ENCODE peak calls at places on chromosomes 7 and 10, in nine cellular contexts. A, V, N, Z, O, X, M, F and R are unnamed samples.

GRCh38 chr10:132389631-132390454 is 7.2 kb upstream of the PWWP2B start:
- DNase-seq in M (peak), A (peak), O (no peak), N (no peak), F (peak), V (no peak), Z (no peak), X (no peak), R (no peak)

GRCh38 chr7:107304063-107304462 is 135.3 kb downstream of the HBP1 start:
- DNase-seq in M (no peak), F (no peak), X (no peak), A (no peak), V (no peak), Z (no peak), O (no peak), N (no peak), R (no peak)

GRCh38 chr7:155360495-155361362 is 63.1 kb downstream of the INSIG1 start:
- DNase-seq in N (peak), A (peak), M (peak), O (no peak), X (no peak), V (no peak), Z (no peak), F (no peak), R (no peak)

GRCh38 chr7:80249184-80249583 is 114.6 kb downstream of the GNAI1 start:
- DNase-seq in A (no peak), Z (no peak), F (no peak), X (no peak), V (no peak), M (no peak), N (no peak), O (no peak), R (no peak)

GRCh38 chr10:52308251-52309031 is 5.6 kb upstream of the DKK1 start:
- DNase-seq in M (peak), F (peak), A (no peak), Z (peak), V (peak), N (peak), X (peak), O (peak), R (peak)

GRCh38 chr10:35433851-35434426 is 97.6 kb downstream of the CCNY start:
- DNase-seq in O (no peak), V (peak), X (no peak), A (no peak), F (no peak), M (no peak), Z (peak), N (no peak), R (no peak)

GRCh38 chr10:124560377-124560776 is 98.8 kb downstream of the LHPP start:
- DNase-seq in F (peak), Z (no peak), M (peak), A (no peak), V (peak), X (no peak), N (peak), O (peak), R (peak)

GRCh38 chr7:152090739-152091138 is 65.3 kb downstream of the GALNT11 start:
- DNase-seq in F (no peak), N (no peak), V (no peak), X (no peak), M (no peak), Z (no peak), O (no peak), A (no peak), R (no peak)

GRCh38 chr7:103857435-103857834 is 132.0 kb downstream of the RELN start:
- DNase-seq in X (no peak), M (no peak), N (peak), A (no peak), F (no peak), V (no peak), Z (no peak), O (no peak), R (no peak)

GRCh38 chr10:131847241-131847783 is 53.5 kb upstream of the PPP2R2D start:
- DNase-seq in M (peak), Z (no peak), A (peak), V (no peak), O (no peak), F (no peak), X (no peak), N (no peak), R (no peak)

GRCh38 chr7:4766666-4767530 is 8.5 kb upstream of the AP5Z1 start:
- DNase-seq in N (no peak), X (no peak), M (no peak), A (no peak), Z (no peak), F (no peak), O (no peak), V (no peak), R (no peak)

GRCh38 chr7:6419310-6419773 is 28.4 kb downstream of the DAGLB start:
- DNase-seq in O (no peak), F (no peak), A (peak), Z (peak), X (no peak), V (no peak), M (no peak), N (no peak), R (no peak)

GRCh38 chr10:80924063-80924952 is 386.6 kb downstream of the SH2D4B start:
- DNase-seq in Z (peak), M (peak), X (peak), N (peak), O (peak), A (no peak), V (peak), F (peak), R (peak)

GRCh38 chr7:128115821-128116723 is 84.8 kb upstream of the LRRC4 start:
- DNase-seq in O (no peak), A (no peak), F (no peak), X (no peak), V (no peak), Z (no peak), M (no peak), N (peak), R (no peak)

GRCh38 chr10:49280001-49280408 is 19.0 kb upstream of the C10orf71 start:
- DNase-seq in M (no peak), X (no peak), F (no peak), Z (no peak), O (no peak), N (no peak), V (peak), A (no peak), R (peak)

GRCh38 chr10:93080350-93081046 is 6.8 kb downstream of the CYP26A1 start:
- DNase-seq in O (peak), A (no peak), N (peak), F (peak), V (peak), M (peak), X (peak), Z (no peak), R (peak)

GRCh38 chr7:9280088-9280487 is 846.7 kb downstream of the NXPH1 start:
- DNase-seq in X (no peak), V (no peak), F (no peak), M (no peak), O (no peak), A (no peak), Z (no peak), N (no peak), R (no peak)

GRCh38 chr10:15439381-15439837 is 68.3 kb upstream of the FAM171A1 start:
- DNase-seq in N (no peak), X (peak), O (peak), Z (no peak), V (peak), A (no peak), M (no peak), F (peak), R (no peak)

GRCh38 chr10:112835933-112836564 is 114.0 kb upstream of the TCF7L2 start:
- DNase-seq in V (no peak), A (no peak), X (peak), N (no peak), M (no peak), Z (no peak), O (peak), F (peak), R (no peak)

GRCh38 chr10:44463511-44464121 is 78.7 kb upstream of the CXCL12 start:
- DNase-seq in A (no peak), F (no peak), Z (peak), V (no peak), N (no peak), X (no peak), O (no peak), M (no peak), R (peak)

GRCh38 chr10:31770307-31770902 is 158.2 kb downstream of the ARHGAP12 start:
- DNase-seq in M (peak), X (peak), V (no peak), F (peak), Z (no peak), A (no peak), O (no peak), N (peak), R (peak)

GRCh38 chr10:123552760-123553554 is 113.2 kb upstream of the GPR26 start:
- DNase-seq in O (no peak), X (no peak), F (no peak), V (no peak), M (no peak), A (no peak), N (no peak), Z (no peak), R (no peak)

GRCh38 chr7:44914992-44915607 is 29.8 kb upstream of the PURB start:
- DNase-seq in V (no peak), M (no peak), X (no peak), Z (no peak), O (no peak), A (no peak), F (no peak), N (no peak), R (no peak)

GRCh38 chr7:2261611-2262010 is 19.6 kb downstream of the NUDT1 start:
- DNase-seq in X (no peak), F (no peak), M (no peak), V (no peak), A (no peak), N (no peak), Z (no peak), O (no peak), R (no peak)

GRCh38 chr7:93014410-93014809 is 103.4 kb downstream of the SAMD9 start:
- DNase-seq in A (no peak), O (no peak), X (no peak), F (no peak), Z (no peak), V (no peak), N (no peak), M (no peak), R (no peak)

GRCh38 chr7:115340828-115341227 is 418.9 kb downstream of the MDFIC start:
- DNase-seq in F (no peak), O (no peak), Z (peak), X (no peak), M (no peak), N (no peak), A (no peak), V (peak), R (peak)

GRCh38 chr10:88347597-88348304 is 235.4 kb downstream of the RNLS start:
- DNase-seq in O (no peak), A (no peak), X (no peak), M (no peak), V (no peak), F (no peak), Z (no peak), N (no peak), R (no peak)

GRCh38 chr7:105782391-105783063 is 93.9 kb downstream of the ATXN7L1 start:
- DNase-seq in F (peak), A (no peak), N (no peak), Z (peak), M (no peak), O (no peak), X (no peak), V (peak), R (peak)

GRCh38 chr7:24129597-24129996 is 154.4 kb upstream of the NPY start:
- DNase-seq in O (no peak), V (peak), Z (peak), A (no peak), M (no peak), F (no peak), N (no peak), X (no peak), R (peak)

GRCh38 chr7:22885824-22886255 is 63.2 kb upstream of the TOMM7 start:
- DNase-seq in V (peak), N (peak), Z (no peak), A (no peak), O (no peak), F (no peak), X (no peak), M (no peak), R (no peak)

GRCh38 chr7:7564323-7564780 is 2.3 kb upstream of the MIOS start:
- DNase-seq in X (no peak), N (no peak), M (no peak), O (no peak), V (peak), Z (no peak), A (no peak), F (no peak), R (peak)

GRCh38 chr7:105487559-105488218 is 34.4 kb downstream of the PUS7 start:
- DNase-seq in M (no peak), X (peak), Z (peak), N (peak), F (no peak), A (no peak), V (peak), O (no peak), R (peak)

GRCh38 chr7:51162724-51163329 is 153.8 kb downstream of the COBL start:
- DNase-seq in A (peak), N (peak), O (peak), Z (peak), F (peak), M (peak), V (peak), X (peak), R (peak)

GRCh38 chr7:81333004-81333403 is 414.2 kb upstream of the SEMA3C start:
- DNase-seq in Z (peak), M (no peak), F (no peak), X (no peak), N (no peak), A (no peak), V (peak), O (no peak), R (peak)

GRCh38 chr10:26556756-26557640 is 118.9 kb downstream of the APBB1IP start:
- DNase-seq in Z (peak), V (peak), O (no peak), N (no peak), X (peak), F (peak), A (no peak), M (no peak), R (peak)

GRCh38 chr7:45400680-45401079 is 173.5 kb upstream of the ADCY1 start:
- DNase-seq in O (no peak), A (no peak), V (no peak), F (no peak), N (no peak), X (no peak), Z (no peak), M (no peak), R (no peak)

GRCh38 chr10:124744688-124745055 is 494 bp upstream of the FAM53B start:
- DNase-seq in F (no peak), O (no peak), V (peak), Z (peak), A (no peak), X (no peak), M (no peak), N (no peak), R (no peak)

GRCh38 chr10:110446277-110446676 is 51.4 kb upstream of the DUSP5 start:
- DNase-seq in X (no peak), M (no peak), V (no peak), A (no peak), F (no peak), N (no peak), Z (no peak), O (no peak), R (no peak)
- TF ChIP-seq CTCF in X (no peak), M (no peak), V (no peak), A (no peak), F (no peak), N (no peak), Z (no peak), O (no peak), R (no peak)

GRCh38 chr7:220151-220841 is 27.9 kb downstream of the FAM20C start:
- DNase-seq in X (peak), F (no peak), O (peak), A (no peak), N (peak), Z (no peak), V (no peak), M (no peak), R (no peak)
- TF ChIP-seq CTCF in X (peak), F (no peak), O (no peak), A (no peak), N (no peak), Z (no peak), V (peak), M (no peak), R (no peak)

GRCh38 chr7:121297843-121298242 is 31.0 kb upstream of the WNT16 start:
- DNase-seq in M (no peak), X (no peak), F (no peak), Z (no peak), V (no peak), O (no peak), A (no peak), N (no peak), R (no peak)
- TF ChIP-seq CTCF in M (no peak), X (no peak), F (no peak), Z (no peak), V (no peak), O (no peak), A (no peak), N (no peak), R (no peak)

DNA sequence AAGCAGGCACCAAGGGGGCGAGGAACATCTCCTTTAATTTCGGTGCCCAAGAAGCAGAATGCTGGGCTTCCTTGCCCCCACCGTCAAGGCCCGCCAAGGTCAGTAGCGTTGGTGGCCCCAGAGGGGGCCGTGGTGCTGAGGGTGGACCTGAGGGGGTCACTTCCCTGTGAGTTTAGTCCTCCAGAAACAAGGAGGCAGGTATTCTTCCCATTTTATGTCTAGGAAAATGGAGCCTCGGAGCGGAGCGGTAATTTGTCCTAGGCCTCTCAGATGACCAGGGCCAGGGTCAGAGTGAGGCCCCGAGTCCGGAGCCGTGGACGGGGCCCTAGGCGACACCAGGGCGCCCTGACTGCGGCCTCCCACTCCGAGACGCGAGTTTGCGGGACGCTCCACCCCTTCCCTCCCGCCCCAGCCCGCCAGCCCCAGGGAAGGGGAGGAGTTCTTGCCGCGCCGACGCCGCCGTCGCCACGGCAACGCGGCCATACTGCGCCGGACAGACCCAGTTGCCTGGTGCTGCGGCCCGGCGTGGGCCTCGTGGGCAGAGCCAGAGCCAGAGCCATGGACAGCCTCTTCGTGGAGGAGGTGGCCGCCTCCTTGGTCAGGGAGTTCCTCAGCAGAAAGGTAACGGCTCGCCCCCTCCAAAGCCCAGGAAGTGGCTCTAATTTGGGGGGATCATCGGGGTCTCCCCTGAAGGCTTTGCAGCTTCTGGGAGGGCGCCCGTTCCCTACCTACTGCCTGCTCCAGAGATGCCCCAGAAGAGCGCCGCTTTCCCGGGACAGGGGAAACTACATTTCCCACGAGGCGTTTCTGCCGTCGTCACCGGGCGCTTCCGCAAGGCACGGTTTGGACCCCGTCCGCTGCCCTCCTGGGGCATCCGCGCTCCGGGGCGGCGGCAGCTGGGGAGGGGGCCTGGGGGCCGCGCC is at the start of gene MINDY4:
- DNase-seq in A (peak), N (peak), O (peak), V (peak), M (peak), F (peak), X (peak), Z (peak), R (peak)
- TF ChIP-seq CTCF in A (peak), N (no peak), O (no peak), V (no peak), M (no peak), F (no peak), X (peak), Z (no peak), R (no peak)